ENCODE peak calls at places on chromosomes 6 and 20, in nine cellular contexts. G, D, W, L, X, C, K, O and M are unnamed samples.

GRCh38 chr20:33211817-33212424 is 5.2 kb upstream of the BPIFA3 start:
- DNase-seq in G (no peak), D (peak), W (peak), L (no peak), X (peak), C (peak), K (no peak), O (peak), M (peak)

GRCh38 chr6:11346516-11346915 is 114.0 kb upstream of the NEDD9 start:
- DNase-seq in G (no peak), D (no peak), W (no peak), L (no peak), X (no peak), C (no peak), K (no peak), O (no peak), M (peak)

GRCh38 chr20:62716198-62716940 is 7.7 kb downstream of the NTSR1 start:
- DNase-seq in G (no peak), D (no peak), W (no peak), L (no peak), X (no peak), C (no peak), K (no peak), O (no peak), M (no peak)

GRCh38 chr6:25295651-25296050 is 16.5 kb downstream of the CARMIL1 start:
- DNase-seq in G (no peak), D (no peak), W (peak), L (no peak), X (no peak), C (no peak), K (no peak), O (no peak), M (no peak)

GRCh38 chr6:11460001-11460668 is 77.4 kb upstream of the TMEM170B start:
- DNase-seq in G (no peak), D (peak), W (peak), L (no peak), X (no peak), C (no peak), K (no peak), O (no peak), M (no peak)

GRCh38 chr20:14687317-14687716 is 349.9 kb upstream of the FLRT3 start:
- DNase-seq in G (no peak), D (no peak), W (no peak), L (no peak), X (no peak), C (no peak), K (no peak), O (no peak), M (no peak)

GRCh38 chr6:2028457-2029038 is 216.9 kb downstream of the GMDS start:
- DNase-seq in G (no peak), D (no peak), W (peak), L (no peak), X (no peak), C (no peak), K (no peak), O (no peak), M (no peak)

GRCh38 chr6:119881416-119881815 is 531.9 kb upstream of the MAN1A1 start:
- DNase-seq in G (no peak), D (peak), W (peak), L (no peak), X (no peak), C (no peak), K (no peak), O (no peak), M (no peak)

GRCh38 chr6:156729248-156729647 is 47.9 kb upstream of the ARID1B start:
- DNase-seq in G (no peak), D (peak), W (peak), L (no peak), X (no peak), C (no peak), K (no peak), O (no peak), M (no peak)

GRCh38 chr20:42914302-42914701 is 275.4 kb downstream of the PTPRT start:
- DNase-seq in G (no peak), D (no peak), W (no peak), L (no peak), X (no peak), C (no peak), K (no peak), O (no peak), M (no peak)

GRCh38 chr20:12595841-12596240 is 412.9 kb upstream of the SPTLC3 start:
- DNase-seq in G (no peak), D (no peak), W (no peak), L (no peak), X (peak), C (no peak), K (no peak), O (no peak), M (no peak)

GRCh38 chr20:49279677-49280462 is 2.0 kb upstream of the ZNFX1 start:
- DNase-seq in G (no peak), D (no peak), W (no peak), L (no peak), X (no peak), C (peak), K (no peak), O (no peak), M (no peak)

GRCh38 chr6:107652526-107653182 is 162.7 kb downstream of the SOBP start:
- DNase-seq in G (peak), D (no peak), W (no peak), L (no peak), X (no peak), C (no peak), K (no peak), O (peak), M (no peak)

GRCh38 chr6:15344186-15344506 is 98.3 kb downstream of the JARID2 start:
- DNase-seq in G (no peak), D (no peak), W (no peak), L (no peak), X (no peak), C (no peak), K (no peak), O (no peak), M (no peak)

GRCh38 chr6:100460650-100461204 is 4.0 kb downstream of the SIM1 start:
- DNase-seq in G (no peak), D (no peak), W (peak), L (no peak), X (peak), C (no peak), K (no peak), O (no peak), M (no peak)

GRCh38 chr20:52047811-52048302 is 143.7 kb downstream of the ZFP64 start:
- DNase-seq in G (no peak), D (peak), W (no peak), L (no peak), X (peak), C (no peak), K (no peak), O (no peak), M (no peak)

GRCh38 chr6:2225422-2226392 is 19.7 kb downstream of the GMDS start:
- DNase-seq in G (no peak), D (no peak), W (peak), L (no peak), X (no peak), C (peak), K (no peak), O (no peak), M (no peak)

GRCh38 chr6:170087946-170088348 is 202.9 kb downstream of the DLL1 start:
- DNase-seq in G (no peak), D (no peak), W (no peak), L (no peak), X (no peak), C (no peak), K (no peak), O (peak), M (no peak)

GRCh38 chr6:35038076-35038475 is 103.1 kb downstream of the TCP11 start:
- DNase-seq in G (no peak), D (no peak), W (peak), L (no peak), X (peak), C (no peak), K (no peak), O (no peak), M (no peak)

GRCh38 chr20:53652090-53652858 is 58.6 kb upstream of the ZNF217 start:
- DNase-seq in G (no peak), D (no peak), W (no peak), L (no peak), X (no peak), C (peak), K (no peak), O (no peak), M (no peak)

GRCh38 chr6:16154904-16155303 is 26.0 kb downstream of the MYLIP start:
- DNase-seq in G (peak), D (peak), W (peak), L (peak), X (no peak), C (no peak), K (peak), O (peak), M (no peak)

GRCh38 chr6:170443151-170443662 is 109.9 kb downstream of the PSMB1 start:
- DNase-seq in G (no peak), D (no peak), W (no peak), L (no peak), X (peak), C (no peak), K (no peak), O (no peak), M (no peak)

DNA sequence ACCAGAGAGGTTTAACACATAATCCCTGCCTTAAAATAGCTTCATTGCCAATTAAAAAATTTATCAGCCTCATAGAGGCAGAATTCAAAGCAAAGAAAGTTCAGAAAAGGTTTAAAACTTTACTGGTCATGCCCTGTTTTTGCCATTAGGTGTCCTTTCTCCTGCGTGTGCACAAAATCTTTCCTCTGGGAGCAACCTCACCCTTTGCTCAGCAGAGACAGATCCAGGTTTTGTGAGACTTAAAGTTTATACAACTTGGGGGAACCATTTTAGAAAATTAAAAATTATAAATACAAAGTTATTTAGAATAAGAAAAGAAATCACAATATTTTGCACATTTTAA is 41.8 kb upstream of the SLC22A16 start:
- DNase-seq in G (no peak), D (no peak), W (peak), L (no peak), X (peak), C (no peak), K (no peak), O (no peak), M (no peak)
- TF ChIP-seq CTCF in G (peak), D (peak), W (peak), L (peak), X (peak), C (peak), K (no peak), O (no peak), M (peak)

GRCh38 chr6:145865175-145865574 is 50.6 kb upstream of the FBXO30 start:
- DNase-seq in G (no peak), D (no peak), W (no peak), L (no peak), X (no peak), C (no peak), K (no peak), O (no peak), M (no peak)
- H3K4me3 ChIP-seq in G (no peak), D (no peak), W (no peak), L (no peak), X (no peak), C (no peak), K (no peak), O (no peak), M (no peak)

GRCh38 chr6:33014841-33015634 is 5.6 kb upstream of the HLA-DOA start:
- DNase-seq in G (peak), D (peak), W (peak), L (peak), X (peak), C (peak), K (no peak), O (peak), M (peak)
- TF ChIP-seq CTCF in G (peak), D (peak), W (peak), L (peak), X (peak), C (peak), K (peak), O (peak), M (peak)

DNA sequence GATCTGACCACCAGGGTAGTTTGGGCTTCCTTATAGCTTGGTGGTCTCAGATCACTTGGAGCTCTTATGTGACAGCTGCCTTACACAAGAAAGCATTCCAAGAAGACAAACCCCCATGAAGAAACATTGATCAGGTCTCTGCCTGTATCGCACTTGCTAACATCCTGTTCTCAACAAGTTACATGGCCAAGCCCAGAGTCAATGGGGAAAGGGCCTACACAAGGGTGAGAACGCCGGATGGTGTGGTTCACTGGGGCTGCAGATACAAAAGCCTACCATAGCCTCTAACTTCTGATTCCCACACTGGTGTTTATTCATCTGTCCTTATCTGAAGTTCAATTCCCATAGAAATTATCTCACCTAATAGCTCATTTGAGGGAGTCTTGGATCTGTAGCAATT is 235.5 kb downstream of the SYNDIG1 start:
- DNase-seq in G (no peak), D (no peak), W (no peak), L (no peak), X (no peak), C (no peak), K (no peak), O (no peak), M (no peak)
- H3K4me3 ChIP-seq in G (no peak), D (no peak), W (no peak), L (no peak), X (no peak), C (no peak), K (no peak), O (no peak), M (no peak)

DNA sequence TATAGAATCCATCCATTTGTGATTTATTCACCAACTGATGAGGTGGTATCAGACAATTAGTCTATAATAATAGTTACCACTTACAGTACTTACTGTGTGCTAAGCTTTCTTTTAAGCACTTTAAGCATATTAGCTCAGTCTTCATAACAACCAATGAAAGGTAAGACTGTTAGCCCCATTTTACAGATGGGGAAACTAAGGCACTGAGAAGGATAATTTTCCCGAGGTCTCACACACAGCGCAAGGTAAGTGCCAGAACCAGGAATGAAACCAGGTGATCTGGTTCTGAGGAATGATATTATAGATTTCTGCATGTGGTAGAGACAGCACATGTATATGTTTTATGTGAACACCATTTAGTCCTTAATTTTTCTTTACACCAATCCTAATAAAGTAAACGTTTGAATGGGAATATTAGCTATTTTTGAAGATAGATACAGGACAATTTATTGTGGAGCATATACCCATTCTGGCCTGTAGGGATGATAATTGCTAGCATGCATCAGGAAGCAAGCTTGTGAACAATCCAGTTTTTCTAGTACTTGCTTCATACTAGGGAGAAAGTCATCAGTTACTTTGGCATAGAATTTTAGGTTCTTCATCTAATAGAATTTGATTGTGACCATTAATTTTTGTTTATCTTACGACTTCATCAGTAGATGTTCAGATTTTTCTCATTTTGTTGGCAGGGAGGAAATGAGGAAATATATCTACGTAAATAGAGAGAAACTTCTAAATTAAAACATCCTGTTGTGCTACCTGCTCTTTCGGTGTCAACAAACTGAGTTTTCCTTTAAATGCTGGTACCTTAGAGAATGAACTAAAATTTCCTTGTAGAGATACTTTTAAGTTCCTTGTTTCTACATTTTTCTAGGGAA is 3.0 kb downstream of the YWHAB start:
- DNase-seq in G (no peak), D (no peak), W (peak), L (no peak), X (no peak), C (peak), K (no peak), O (no peak), M (no peak)
- TF ChIP-seq CTCF in G (no peak), D (peak), W (peak), L (peak), X (no peak), C (no peak), K (peak), O (peak), M (peak)

DNA sequence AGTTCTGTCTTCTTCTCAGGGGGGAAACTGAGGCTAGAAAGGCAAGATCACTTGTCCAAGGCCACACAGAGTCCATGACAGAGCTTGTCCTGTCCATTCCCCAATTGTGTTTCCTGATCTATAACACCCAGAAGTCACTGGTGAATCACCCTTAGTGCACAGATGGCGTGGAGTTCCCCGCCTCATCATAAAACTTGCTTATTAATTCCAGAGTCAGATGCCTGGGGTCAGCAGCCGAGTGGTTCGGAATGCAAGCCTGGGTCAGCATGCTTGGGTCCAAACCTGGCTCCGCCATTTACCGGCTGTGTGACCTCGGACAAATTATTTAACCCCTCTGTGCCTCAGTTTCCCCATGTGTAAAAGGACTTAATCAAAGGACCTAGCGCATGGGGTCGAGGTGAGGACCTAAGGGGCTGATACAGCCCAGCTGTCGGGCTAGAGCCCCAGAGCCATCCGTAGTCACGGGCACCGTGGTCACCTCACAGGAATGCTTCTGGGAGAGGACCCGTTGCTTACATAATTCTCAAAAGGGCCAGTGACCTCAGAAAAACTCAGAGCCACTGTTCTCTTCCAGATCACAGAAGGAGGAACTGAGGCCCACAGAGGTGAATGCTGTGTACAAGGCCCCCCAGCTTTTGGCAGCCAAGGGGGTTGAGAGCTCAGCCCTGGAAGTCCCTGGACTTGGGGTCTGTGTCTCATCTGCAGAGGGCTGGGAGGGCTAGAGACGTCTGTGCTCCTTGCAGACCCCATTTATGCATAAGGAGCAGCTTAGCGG is 1.4 kb upstream of the ZBP1 start:
- DNase-seq in G (no peak), D (no peak), W (peak), L (no peak), X (no peak), C (no peak), K (no peak), O (no peak), M (no peak)
- H3K4me3 ChIP-seq in G (no peak), D (no peak), W (no peak), L (no peak), X (no peak), C (no peak), K (no peak), O (no peak), M (no peak)

DNA sequence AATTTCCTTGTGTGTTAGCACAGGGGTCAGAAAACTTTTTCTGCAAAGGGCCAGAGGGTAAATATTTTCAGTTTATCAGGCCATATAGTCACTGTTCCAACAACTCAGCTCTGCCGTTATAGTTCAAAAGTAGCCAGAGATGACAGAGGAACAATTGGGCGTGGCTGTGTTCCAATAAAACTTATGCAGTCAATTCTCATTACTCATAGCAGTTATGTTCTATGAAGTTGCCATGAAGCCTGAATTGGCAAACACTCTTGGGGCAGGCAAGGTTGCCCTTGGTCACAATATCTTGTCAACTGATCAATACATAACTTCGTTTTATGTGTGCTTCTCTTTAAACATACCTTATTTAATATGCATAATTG is 304.2 kb downstream of the TFAP2C start:
- DNase-seq in G (no peak), D (no peak), W (no peak), L (no peak), X (no peak), C (no peak), K (no peak), O (no peak), M (no peak)
- TF ChIP-seq CTCF in G (no peak), D (no peak), W (no peak), L (no peak), X (no peak), C (no peak), K (no peak), O (no peak), M (no peak)

GRCh38 chr6:17585766-17586502 is 14.2 kb upstream of the FAM8A1 start:
- DNase-seq in G (no peak), D (no peak), W (no peak), L (no peak), X (peak), C (peak), K (no peak), O (no peak), M (no peak)

GRCh38 chr6:17583811-17584210 is 16.3 kb upstream of the FAM8A1 start:
- DNase-seq in G (no peak), D (no peak), W (peak), L (peak), X (no peak), C (no peak), K (no peak), O (no peak), M (no peak)

GRCh38 chr6:17584241-17584803 is 15.8 kb upstream of the FAM8A1 start:
- DNase-seq in G (no peak), D (peak), W (peak), L (peak), X (peak), C (peak), K (no peak), O (peak), M (peak)

GRCh38 chr6:17577059-17577458 is 23.0 kb upstream of the FAM8A1 start:
- DNase-seq in G (no peak), D (no peak), W (no peak), L (no peak), X (peak), C (no peak), K (no peak), O (no peak), M (no peak)

GRCh38 chr6:17580518-17581048 is 19.5 kb upstream of the FAM8A1 start:
- DNase-seq in G (peak), D (peak), W (peak), L (no peak), X (peak), C (no peak), K (peak), O (peak), M (no peak)
- H3K4me3 ChIP-seq in G (peak), D (peak), W (peak), L (peak), X (peak), C (no peak), K (peak), O (peak), M (peak)